ENCODE peak calls at places on chromosomes 2 and 18, in ten cellular contexts. One of them, this sample, is unnamed.

GRCh38 chr2:69770193-69770702 is 28.3 kb downstream of the ANXA4 start:
- DNase-seq in ascending aorta: no peak
- DNase-seq in coronary artery: no peak
- DNase-seq in RWPE2: no peak
- DNase-seq in WTC11: no peak
- DNase-seq in cardiac fibroblast: peak
- DNase-seq in endothelial cell: no peak
- DNase-seq in neural crest cell: no peak
- DNase-seq in PC-9: peak
- DNase-seq in endodermal cell: no peak
- DNase-seq in this sample: no peak

GRCh38 chr2:207252979-207253640 is 87.4 kb upstream of the KLF7 start:
- DNase-seq in PC-9: no peak
- DNase-seq in endodermal cell: no peak
- DNase-seq in WTC11: peak
- DNase-seq in endothelial cell: no peak
- DNase-seq in neural crest cell: peak
- DNase-seq in RWPE2: no peak
- DNase-seq in coronary artery: no peak
- DNase-seq in ascending aorta: no peak
- DNase-seq in cardiac fibroblast: no peak
- DNase-seq in this sample: no peak

GRCh38 chr2:1742300-1742679 is 2.0 kb downstream of the PXDN start:
- DNase-seq in RWPE2: no peak
- DNase-seq in neural crest cell: no peak
- DNase-seq in coronary artery: no peak
- DNase-seq in ascending aorta: no peak
- DNase-seq in cardiac fibroblast: peak
- DNase-seq in WTC11: no peak
- DNase-seq in PC-9: no peak
- DNase-seq in endothelial cell: no peak
- DNase-seq in endodermal cell: no peak
- DNase-seq in this sample: peak

GRCh38 chr2:69141081-69141480 is 128.1 kb downstream of the ANTXR1 start:
- DNase-seq in coronary artery: no peak
- DNase-seq in ascending aorta: no peak
- DNase-seq in neural crest cell: no peak
- DNase-seq in cardiac fibroblast: no peak
- DNase-seq in WTC11: no peak
- DNase-seq in RWPE2: no peak
- DNase-seq in endodermal cell: no peak
- DNase-seq in PC-9: no peak
- DNase-seq in endothelial cell: no peak
- DNase-seq in this sample: no peak

GRCh38 chr18:37442477-37442876 is 123.1 kb downstream of the CELF4 start:
- DNase-seq in endothelial cell: no peak
- DNase-seq in cardiac fibroblast: no peak
- DNase-seq in ascending aorta: no peak
- DNase-seq in WTC11: no peak
- DNase-seq in endodermal cell: no peak
- DNase-seq in neural crest cell: no peak
- DNase-seq in coronary artery: no peak
- DNase-seq in RWPE2: no peak
- DNase-seq in PC-9: no peak
- DNase-seq in this sample: no peak

GRCh38 chr18:10950080-10950875 is 199.1 kb downstream of the PIEZO2 start:
- DNase-seq in WTC11: no peak
- DNase-seq in ascending aorta: no peak
- DNase-seq in endothelial cell: no peak
- DNase-seq in RWPE2: no peak
- DNase-seq in endodermal cell: no peak
- DNase-seq in coronary artery: no peak
- DNase-seq in PC-9: no peak
- DNase-seq in cardiac fibroblast: no peak
- DNase-seq in neural crest cell: no peak
- DNase-seq in this sample: no peak

GRCh38 chr2:237700583-237701032 is 73.2 kb downstream of the LRRFIP1 start:
- DNase-seq in endodermal cell: no peak
- DNase-seq in neural crest cell: no peak
- DNase-seq in RWPE2: no peak
- DNase-seq in cardiac fibroblast: peak
- DNase-seq in WTC11: no peak
- DNase-seq in PC-9: no peak
- DNase-seq in endothelial cell: no peak
- DNase-seq in coronary artery: peak
- DNase-seq in ascending aorta: peak
- DNase-seq in this sample: no peak

GRCh38 chr2:99032786-99033185 is 96.8 kb upstream of the CRACDL start:
- DNase-seq in cardiac fibroblast: peak
- DNase-seq in PC-9: no peak
- DNase-seq in endodermal cell: no peak
- DNase-seq in coronary artery: no peak
- DNase-seq in neural crest cell: no peak
- DNase-seq in RWPE2: no peak
- DNase-seq in WTC11: no peak
- DNase-seq in endothelial cell: no peak
- DNase-seq in ascending aorta: no peak
- DNase-seq in this sample: no peak

GRCh38 chr2:239791727-239792648 is 233.2 kb downstream of the NDUFA10 start:
- DNase-seq in ascending aorta: no peak
- DNase-seq in coronary artery: peak
- DNase-seq in neural crest cell: no peak
- DNase-seq in endothelial cell: no peak
- DNase-seq in cardiac fibroblast: no peak
- DNase-seq in PC-9: no peak
- DNase-seq in WTC11: no peak
- DNase-seq in endodermal cell: peak
- DNase-seq in RWPE2: no peak
- DNase-seq in this sample: no peak

GRCh38 chr18:36737321-36737720 is 91.5 kb downstream of the TPGS2 start:
- DNase-seq in RWPE2: no peak
- DNase-seq in neural crest cell: no peak
- DNase-seq in endodermal cell: no peak
- DNase-seq in WTC11: no peak
- DNase-seq in endothelial cell: no peak
- DNase-seq in coronary artery: no peak
- DNase-seq in cardiac fibroblast: no peak
- DNase-seq in ascending aorta: no peak
- DNase-seq in PC-9: no peak
- DNase-seq in this sample: no peak

GRCh38 chr2:67446504-67446911 is 49.4 kb downstream of the ETAA1 start:
- DNase-seq in RWPE2: no peak
- DNase-seq in PC-9: peak
- DNase-seq in WTC11: no peak
- DNase-seq in neural crest cell: no peak
- DNase-seq in ascending aorta: no peak
- DNase-seq in endodermal cell: no peak
- DNase-seq in endothelial cell: no peak
- DNase-seq in cardiac fibroblast: peak
- DNase-seq in coronary artery: no peak
- DNase-seq in this sample: no peak

GRCh38 chr2:107336536-107336935 is 450.6 kb upstream of the ST6GAL2 start:
- DNase-seq in WTC11: no peak
- DNase-seq in neural crest cell: no peak
- DNase-seq in coronary artery: no peak
- DNase-seq in ascending aorta: no peak
- DNase-seq in PC-9: no peak
- DNase-seq in endothelial cell: no peak
- DNase-seq in cardiac fibroblast: peak
- DNase-seq in endodermal cell: no peak
- DNase-seq in RWPE2: no peak
- DNase-seq in this sample: no peak

GRCh38 chr2:152924722-152925121 is 206.3 kb downstream of the ARL6IP6 start:
- DNase-seq in endodermal cell: no peak
- DNase-seq in PC-9: no peak
- DNase-seq in RWPE2: peak
- DNase-seq in endothelial cell: no peak
- DNase-seq in WTC11: no peak
- DNase-seq in ascending aorta: no peak
- DNase-seq in coronary artery: no peak
- DNase-seq in cardiac fibroblast: no peak
- DNase-seq in neural crest cell: no peak
- DNase-seq in this sample: no peak

GRCh38 chr18:54360406-54360805 is 2.7 kb downstream of the C18orf54 start:
- DNase-seq in cardiac fibroblast: peak
- DNase-seq in PC-9: no peak
- DNase-seq in neural crest cell: no peak
- DNase-seq in RWPE2: no peak
- DNase-seq in WTC11: no peak
- DNase-seq in endodermal cell: no peak
- DNase-seq in coronary artery: no peak
- DNase-seq in ascending aorta: no peak
- DNase-seq in endothelial cell: no peak
- DNase-seq in this sample: no peak
- TF ChIP-seq CTCF in cardiac fibroblast: no peak
- TF ChIP-seq CTCF in PC-9: no peak
- TF ChIP-seq CTCF in neural crest cell: no peak
- TF ChIP-seq CTCF in RWPE2: no peak
- TF ChIP-seq CTCF in WTC11: no peak
- TF ChIP-seq CTCF in endodermal cell: no peak
- TF ChIP-seq CTCF in coronary artery: no peak
- TF ChIP-seq CTCF in ascending aorta: no peak
- TF ChIP-seq CTCF in endothelial cell: no peak
- TF ChIP-seq CTCF in this sample: no peak

DNA sequence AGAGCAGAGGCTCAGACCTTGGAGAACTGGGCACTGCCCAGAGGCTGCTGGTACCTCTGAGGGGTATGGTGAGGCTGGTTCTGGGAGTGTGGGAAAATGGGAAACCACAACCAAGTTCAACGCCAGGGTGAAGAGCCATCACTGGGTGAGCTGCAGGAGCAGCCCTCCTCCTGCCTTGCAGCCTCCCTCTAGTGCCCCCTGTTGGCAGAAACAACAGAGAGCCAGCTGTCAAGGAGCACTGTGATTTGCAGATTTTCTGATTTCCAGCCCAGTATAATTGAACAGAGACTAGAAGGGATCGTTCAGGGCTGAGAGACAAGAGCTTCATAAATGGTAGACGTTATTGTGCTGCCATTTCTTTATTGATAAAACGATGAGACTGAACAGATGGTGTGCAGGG is 50.5 kb downstream of the MAPK4 start:
- DNase-seq in neural crest cell: no peak
- DNase-seq in endothelial cell: no peak
- DNase-seq in endodermal cell: peak
- DNase-seq in PC-9: no peak
- DNase-seq in RWPE2: no peak
- DNase-seq in coronary artery: no peak
- DNase-seq in WTC11: peak
- DNase-seq in ascending aorta: no peak
- DNase-seq in cardiac fibroblast: no peak
- DNase-seq in this sample: no peak
- TF ChIP-seq CTCF in neural crest cell: no peak
- TF ChIP-seq CTCF in endothelial cell: no peak
- TF ChIP-seq CTCF in endodermal cell: peak
- TF ChIP-seq CTCF in PC-9: peak
- TF ChIP-seq CTCF in RWPE2: no peak
- TF ChIP-seq CTCF in coronary artery: no peak
- TF ChIP-seq CTCF in WTC11: no peak
- TF ChIP-seq CTCF in ascending aorta: no peak
- TF ChIP-seq CTCF in cardiac fibroblast: no peak
- TF ChIP-seq CTCF in this sample: no peak

DNA sequence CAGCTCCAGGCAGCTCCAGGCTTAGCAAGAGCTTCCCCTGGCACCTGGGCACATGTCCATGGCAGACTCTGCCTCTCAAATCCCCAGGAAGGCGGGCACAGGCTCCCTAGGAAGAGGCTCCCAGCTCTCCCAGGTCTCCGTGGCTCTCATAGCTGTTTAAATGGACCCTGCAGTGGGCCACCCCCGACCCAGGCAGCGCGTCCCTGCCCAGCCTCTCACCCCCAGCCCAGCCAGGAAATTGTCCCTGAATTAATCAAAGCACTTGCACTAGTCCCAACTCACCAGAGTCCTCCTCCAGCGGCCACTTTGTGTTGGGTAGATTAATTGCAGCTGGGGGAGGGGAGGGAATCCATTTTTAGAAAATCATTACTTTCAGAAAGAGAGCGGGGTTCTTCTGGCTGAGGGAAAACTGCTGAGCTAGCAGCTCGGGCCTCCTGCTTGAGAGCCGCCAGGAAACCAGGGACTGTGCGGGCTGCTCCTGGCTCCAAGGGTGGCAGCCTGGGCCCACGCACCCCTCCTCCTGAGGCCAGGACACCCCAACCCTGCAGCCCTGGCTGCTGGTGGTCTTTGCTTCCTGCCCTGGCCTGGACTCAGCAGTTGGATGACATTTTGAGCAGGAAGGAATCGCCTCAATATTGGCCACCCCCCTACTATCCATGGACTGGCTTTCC is 36.0 kb downstream of the SMAD7 start:
- DNase-seq in endodermal cell: peak
- DNase-seq in endothelial cell: no peak
- DNase-seq in PC-9: no peak
- DNase-seq in neural crest cell: no peak
- DNase-seq in RWPE2: no peak
- DNase-seq in cardiac fibroblast: no peak
- DNase-seq in WTC11: no peak
- DNase-seq in ascending aorta: no peak
- DNase-seq in coronary artery: peak
- DNase-seq in this sample: no peak
- TF ChIP-seq CTCF in endodermal cell: no peak
- TF ChIP-seq CTCF in endothelial cell: no peak
- TF ChIP-seq CTCF in PC-9: no peak
- TF ChIP-seq CTCF in neural crest cell: no peak
- TF ChIP-seq CTCF in RWPE2: no peak
- TF ChIP-seq CTCF in cardiac fibroblast: no peak
- TF ChIP-seq CTCF in WTC11: no peak
- TF ChIP-seq CTCF in ascending aorta: no peak
- TF ChIP-seq CTCF in coronary artery: no peak
- TF ChIP-seq CTCF in this sample: no peak

GRCh38 chr2:86105252-86105968 is at the start of gene POLR1A:
- DNase-seq in cardiac fibroblast: peak
- DNase-seq in endothelial cell: peak
- DNase-seq in neural crest cell: peak
- DNase-seq in coronary artery: peak
- DNase-seq in PC-9: peak
- DNase-seq in WTC11: peak
- DNase-seq in endodermal cell: peak
- DNase-seq in RWPE2: peak
- DNase-seq in ascending aorta: peak
- DNase-seq in this sample: peak
- TF ChIP-seq CTCF in cardiac fibroblast: no peak
- TF ChIP-seq CTCF in endothelial cell: no peak
- TF ChIP-seq CTCF in neural crest cell: peak
- TF ChIP-seq CTCF in coronary artery: no peak
- TF ChIP-seq CTCF in PC-9: no peak
- TF ChIP-seq CTCF in WTC11: no peak
- TF ChIP-seq CTCF in endodermal cell: peak
- TF ChIP-seq CTCF in RWPE2: no peak
- TF ChIP-seq CTCF in ascending aorta: no peak
- TF ChIP-seq CTCF in this sample: no peak

GRCh38 chr2:33395660-33396249 is 80.7 kb upstream of the RASGRP3 start:
- DNase-seq in coronary artery: no peak
- DNase-seq in RWPE2: no peak
- DNase-seq in endodermal cell: peak
- DNase-seq in cardiac fibroblast: peak
- DNase-seq in neural crest cell: peak
- DNase-seq in WTC11: peak
- DNase-seq in ascending aorta: no peak
- DNase-seq in endothelial cell: peak
- DNase-seq in PC-9: peak
- DNase-seq in this sample: peak
- TF ChIP-seq CTCF in coronary artery: peak
- TF ChIP-seq CTCF in RWPE2: peak
- TF ChIP-seq CTCF in endodermal cell: peak
- TF ChIP-seq CTCF in cardiac fibroblast: peak
- TF ChIP-seq CTCF in neural crest cell: peak
- TF ChIP-seq CTCF in WTC11: peak
- TF ChIP-seq CTCF in ascending aorta: peak
- TF ChIP-seq CTCF in endothelial cell: peak
- TF ChIP-seq CTCF in PC-9: peak
- TF ChIP-seq CTCF in this sample: no peak

GRCh38 chr2:134361648-134362047 is 107.8 kb downstream of the MGAT5 start:
- DNase-seq in RWPE2: no peak
- DNase-seq in endodermal cell: no peak
- DNase-seq in cardiac fibroblast: no peak
- DNase-seq in ascending aorta: no peak
- DNase-seq in WTC11: no peak
- DNase-seq in neural crest cell: no peak
- DNase-seq in coronary artery: no peak
- DNase-seq in endothelial cell: no peak
- DNase-seq in PC-9: no peak
- DNase-seq in this sample: no peak
- TF ChIP-seq CTCF in RWPE2: no peak
- TF ChIP-seq CTCF in endodermal cell: no peak
- TF ChIP-seq CTCF in cardiac fibroblast: peak
- TF ChIP-seq CTCF in ascending aorta: no peak
- TF ChIP-seq CTCF in WTC11: no peak
- TF ChIP-seq CTCF in neural crest cell: no peak
- TF ChIP-seq CTCF in coronary artery: no peak
- TF ChIP-seq CTCF in endothelial cell: no peak
- TF ChIP-seq CTCF in PC-9: no peak
- TF ChIP-seq CTCF in this sample: no peak

This sample was measured in omental fat pad.